ENCODE peak calls at places on chromosomes 12 and 14, in six cellular contexts. T, H, R, A, E and O are unnamed samples.
A peak's percentile ranks its signal among the peaks of the same experiment; 100 is the strongest.

GRCh38 chr14:38931969-38932652 is 170.9 kb downstream of the SEC23A start:
- DNase-seq in E (no peak), A (no peak), T (peak; percentile 55), H (peak; percentile 37), R (no peak), O (peak; percentile 66)

GRCh38 chr14:99363616-99364290 is 91.8 kb upstream of the BCL11B start:
- DNase-seq in H (no peak), R (peak; percentile 54), E (no peak), T (no peak), A (no peak), O (peak; percentile 70)

GRCh38 chr12:7136676-7137075 is 6.5 kb downstream of the CLSTN3 start:
- DNase-seq in H (no peak), A (no peak), E (no peak), T (no peak), R (no peak), O (no peak)

GRCh38 chr12:632102-632696 is 31.0 kb downstream of the NINJ2 start:
- DNase-seq in E (no peak), T (peak; percentile 55), A (peak; percentile 70), H (peak; percentile 81), R (peak; percentile 77), O (peak; percentile 84)

GRCh38 chr12:81300454-81300853 is 222.6 kb downstream of the ACSS3 start:
- DNase-seq in E (no peak), A (no peak), R (peak; percentile 9), T (peak; percentile 7), H (no peak), O (peak; percentile 73)

GRCh38 chr12:109191621-109192250 is 75.3 kb downstream of the ACACB start:
- DNase-seq in H (peak; percentile 68), A (peak; percentile 31), E (no peak), R (no peak), T (no peak), O (peak; percentile 39)

GRCh38 chr14:69658664-69659261 is 47.4 kb downstream of the SUSD6 start:
- DNase-seq in T (peak; percentile 65), E (no peak), H (peak; percentile 88), R (no peak), A (no peak), O (no peak)

GRCh38 chr14:68551045-68551683 is 241.7 kb downstream of the ZFP36L1 start:
- DNase-seq in A (no peak), T (no peak), E (no peak), H (no peak), R (no peak), O (no peak)

GRCh38 chr12:28033538-28033915 is 61.0 kb upstream of the PTHLH start:
- DNase-seq in H (peak; percentile 84), E (no peak), A (no peak), R (no peak), T (no peak), O (no peak)

GRCh38 chr14:23439107-23439835 is 3.8 kb upstream of the MYH7 start:
- DNase-seq in A (peak; percentile 23), T (no peak), R (no peak), E (no peak), H (no peak), O (no peak)

GRCh38 chr14:90820958-90821357 is 4.7 kb upstream of the TTC7B start:
- DNase-seq in T (no peak), E (no peak), R (no peak), A (peak; percentile 66), H (peak; percentile 92), O (no peak)

GRCh38 chr12:118120579-118121363 is 15.2 kb upstream of the PEBP1 start:
- DNase-seq in E (peak; percentile 78), R (peak; percentile 75), H (peak; percentile 40), A (peak; percentile 81), T (peak; percentile 84), O (peak; percentile 98)

GRCh38 chr12:117031843-117032592 is 67.2 kb downstream of the TESC start:
- DNase-seq in E (peak; percentile 23), H (no peak), R (no peak), A (peak; percentile 35), T (no peak), O (peak; percentile 28)

GRCh38 chr14:53124778-53125177 is 28.3 kb downstream of the DDHD1 start:
- DNase-seq in R (no peak), T (no peak), A (no peak), E (no peak), H (no peak), O (no peak)

GRCh38 chr12:7832059-7832696 is 40.5 kb downstream of the SLC2A14 start:
- DNase-seq in E (no peak), T (peak; percentile 54), H (peak; percentile 22), A (no peak), R (peak; percentile 58), O (peak; percentile 71)

GRCh38 chr14:68685419-68686211 is 107.3 kb downstream of the ZFP36L1 start:
- DNase-seq in T (peak; percentile 85), E (no peak), A (no peak), H (peak; percentile 99), R (no peak), O (no peak)

GRCh38 chr14:106808907-106809306 is 1282.5 kb downstream of the TMEM121 start:
- DNase-seq in H (no peak), R (no peak), A (no peak), T (no peak), E (no peak), O (no peak)

GRCh38 chr14:106811167-106811566 is 1284.8 kb downstream of the TMEM121 start:
- DNase-seq in H (no peak), A (no peak), E (no peak), T (no peak), R (no peak), O (no peak)

GRCh38 chr14:106809615-106810014 is 1283.2 kb downstream of the TMEM121 start:
- DNase-seq in H (no peak), T (no peak), E (no peak), A (no peak), R (no peak), O (no peak)

GRCh38 chr14:106807493-106807892 is 1281.1 kb downstream of the TMEM121 start:
- DNase-seq in R (no peak), H (no peak), E (no peak), A (no peak), T (no peak), O (no peak)

DNA sequence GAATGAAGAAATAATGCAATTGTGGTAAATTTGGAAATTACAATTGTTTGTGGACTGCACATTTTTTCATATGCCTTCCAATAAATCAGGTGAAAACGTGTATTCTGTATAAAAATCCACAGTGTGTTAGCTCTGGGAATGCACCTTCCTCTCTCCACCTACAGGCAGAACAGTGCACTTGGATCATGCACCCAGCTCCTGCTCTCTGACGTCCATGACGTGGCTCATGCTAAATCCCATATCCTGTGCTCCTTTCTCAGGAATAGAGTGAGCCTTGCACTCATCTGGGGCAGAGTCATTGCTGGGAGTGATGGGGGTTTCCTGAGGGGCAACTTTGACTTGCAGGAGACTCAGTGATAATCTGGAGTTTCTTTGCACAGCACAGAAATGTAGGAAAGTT is 1282.1 kb downstream of the TMEM121 start:
- DNase-seq in T (no peak), E (no peak), R (no peak), H (no peak), A (no peak), O (no peak)
- H3K9me3 ChIP-seq in T (peaks cover 3% of the 10 kb centered on the region), E (no peaks in the 10 kb centered on the region), R (peaks cover 24% of the 10 kb centered on the region), H (no peaks in the 10 kb centered on the region), A (no peaks in the 10 kb centered on the region), O (peaks cover 64% of the 10 kb centered on the region)

GRCh38 chr14:92709340-92710000 is 39.0 kb downstream of the LGMN start:
- DNase-seq in H (no peak), E (no peak), T (no peak), R (no peak), A (no peak), O (no peak)
- H3K27ac ChIP-seq in H (no peak overlapping the region), E (no peak overlapping the region), T (no peak overlapping the region), R (no peak overlapping the region), A (no peak overlapping the region), O (no peak overlapping the region)

GRCh38 chr12:133010657-133011297 is 24.6 kb downstream of the ZNF26 start:
- DNase-seq in R (no peak), T (no peak), E (no peak), H (no peak), A (no peak), O (no peak)
- H3K9me3 ChIP-seq in R (peaks cover 13% of the 10 kb centered on the region), T (peaks cover 59% of the 10 kb centered on the region), E (peaks cover 10% of the 10 kb centered on the region), H (peaks cover 72% of the 10 kb centered on the region), A (peaks cover 38% of the 10 kb centered on the region), O (peaks cover 96% of the 10 kb centered on the region)

DNA sequence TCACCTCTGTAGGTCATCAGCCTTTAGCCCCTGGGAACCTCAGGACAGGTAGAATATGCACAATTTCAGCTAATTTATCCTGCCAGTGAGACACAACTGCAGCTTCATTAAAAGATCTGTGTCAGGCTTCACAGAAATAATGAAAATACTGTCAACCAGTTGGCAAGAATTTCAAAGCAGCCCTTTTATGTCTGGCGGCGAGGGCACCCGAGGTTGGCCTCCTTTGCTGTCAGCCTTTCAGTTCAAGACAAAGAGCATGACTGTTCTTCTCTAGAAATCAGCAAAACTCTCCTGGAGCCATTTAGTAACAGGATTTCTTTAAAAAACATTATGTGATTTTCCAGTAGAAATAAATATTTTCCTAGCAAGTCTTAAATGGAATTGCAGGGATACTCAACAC is 75.9 kb downstream of the BBS10 start:
- DNase-seq in H (no peak), A (no peak), T (no peak), E (no peak), R (no peak), O (no peak)
- H3K27ac ChIP-seq in H (no peak overlapping the region), A (no peak overlapping the region), T (no peak overlapping the region), E (no peak overlapping the region), R (no peak overlapping the region), O (peak overlapping the region; percentile 93)

GRCh38 chr14:104374718-104375080 is 204.9 kb upstream of the C14orf180 start:
- DNase-seq in E (peak; percentile 40), H (no peak), T (no peak), R (no peak), A (no peak), O (no peak)
- H3K9me3 ChIP-seq in E (no peaks in the 10 kb centered on the region), H (peaks cover 32% of the 10 kb centered on the region), T (no peaks in the 10 kb centered on the region), R (no peaks in the 10 kb centered on the region), A (no peaks in the 10 kb centered on the region), O (no peaks in the 10 kb centered on the region)

GRCh38 chr12:26711569-26711968 is 121.4 kb downstream of the ITPR2 start:
- DNase-seq in A (no peak), H (no peak), E (no peak), T (no peak), R (no peak), O (no peak)
- H3K27ac ChIP-seq in A (no peak overlapping the region), H (no peak overlapping the region), E (no peak overlapping the region), T (peak overlapping the region; percentile 68), R (no peak overlapping the region), O (no peak overlapping the region)

GRCh38 chr14:104304451-104305351 is 166.3 kb downstream of the KIF26A start:
- DNase-seq in E (no peak), H (no peak), T (no peak), A (no peak), R (no peak), O (no peak)

GRCh38 chr14:104305511-104306449 is 167.4 kb downstream of the KIF26A start:
- DNase-seq in E (no peak), H (no peak), T (no peak), A (no peak), R (no peak), O (no peak)

GRCh38 chr14:104307627-104308401 is 169.4 kb downstream of the KIF26A start:
- DNase-seq in R (no peak), H (no peak), E (peak; percentile 45), A (no peak), T (no peak), O (no peak)

GRCh38 chr14:104306450-104307040 is 168.2 kb downstream of the KIF26A start:
- DNase-seq in A (no peak), R (no peak), E (no peak), H (no peak), T (no peak), O (no peak)

DNA sequence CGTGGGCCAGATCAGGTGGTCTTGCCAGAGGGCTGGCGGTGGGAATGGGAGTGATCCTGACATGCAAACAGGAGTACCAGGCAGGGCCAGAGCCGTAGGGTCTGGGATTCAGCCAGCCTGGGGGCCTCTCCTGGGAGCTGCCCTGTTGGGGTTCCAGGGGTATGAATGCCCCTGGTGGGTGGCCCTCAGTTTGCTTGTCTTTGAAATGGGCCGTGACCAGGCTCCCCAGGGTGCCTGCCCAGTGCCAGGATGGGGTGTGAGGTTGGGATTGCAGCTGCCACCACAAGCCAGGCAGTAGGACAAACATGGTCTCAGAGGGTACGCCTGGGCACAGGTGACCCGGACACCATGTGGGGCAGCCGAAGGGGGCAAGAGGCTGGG is 168.8 kb downstream of the KIF26A start:
- DNase-seq in R (no peak), T (no peak), E (peak; percentile 47), H (no peak), A (no peak), O (no peak)
- H3K9me3 ChIP-seq in R (no peaks in the 10 kb centered on the region), T (no peaks in the 10 kb centered on the region), E (no peaks in the 10 kb centered on the region), H (peaks cover 37% of the 10 kb centered on the region), A (no peaks in the 10 kb centered on the region), O (no peaks in the 10 kb centered on the region)